ENCODE peak calls at places on chromosomes 16 and 17, in seven cellular contexts. U is stimulated activated CD4-positive, alpha-beta T cell treated with anti-CD3 and anti-CD28 coated beads, Interleukin-15, amount 100 ng/mL, for 48 hours; G is endodermal cell; X is fibroblast of the conjunctiva; Y is Peyer's patch; C is stimulated activated CD8-positive, alpha-beta memory T cell treated with anti-CD3 and anti-CD28 coated beads, Interleukin-7, amount 100 ng/mL, for 4 hours; H is naive thymus-derived CD8-positive, alpha-beta T cell. J is an unnamed sample.

GRCh38 chr16:27112093-27112811 is 45.5 kb downstream of the C16orf82 start:
- DNase-seq in U (no peak), G (no peak), X (no peak), Y (no peak), C (no peak), H (no peak), J (no peak)

GRCh38 chr17:58331815-58332719 is 3.5 kb upstream of the TSPOAP1 start:
- DNase-seq in U (peak; percentile 91), G (no peak), X (no peak), Y (peak; percentile 98), C (peak; percentile 92), H (peak; percentile 82), J (peak; percentile 74)

GRCh38 chr17:37483311-37484039 is 6.2 kb upstream of the DUSP14 start:
- DNase-seq in U (no peak), G (no peak), X (peak; percentile 95), Y (no peak), C (no peak), H (no peak), J (no peak)

GRCh38 chr16:85735225-85735722 is 15.6 kb downstream of the C16orf74 start:
- DNase-seq in U (no peak), G (no peak), X (no peak), Y (peak; percentile 90), C (peak; percentile 3), H (peak; percentile 58), J (peak; percentile 40)

GRCh38 chr16:77869997-77870813 is 81.8 kb downstream of the VAT1L start:
- DNase-seq in U (no peak), G (no peak), X (no peak), Y (no peak), C (no peak), H (no peak), J (no peak)

GRCh38 chr16:11306997-11307638 is 26.0 kb upstream of the PRM1 start:
- DNase-seq in U (no peak), G (no peak), X (no peak), Y (no peak), C (no peak), H (no peak), J (no peak)

GRCh38 chr17:82234211-82235055 is 5.6 kb downstream of the SLC16A3 start:
- DNase-seq in U (no peak), G (peak; percentile 58), X (no peak), Y (peak; percentile 31), C (no peak), H (no peak), J (no peak)

GRCh38 chr16:19883296-19883951 is 1.2 kb downstream of the GPRC5B start:
- DNase-seq in U (no peak), G (peak; percentile 87), X (no peak), Y (no peak), C (no peak), H (peak; percentile 16), J (peak; percentile 48)

GRCh38 chr17:76281573-76282371 is 16.6 kb downstream of the UBALD2 start:
- DNase-seq in U (no peak), G (no peak), X (no peak), Y (no peak), C (no peak), H (no peak), J (no peak)

GRCh38 chr17:29393451-29393850 is 3.3 kb downstream of the TAOK1 start:
- DNase-seq in U (no peak), G (no peak), X (no peak), Y (no peak), C (no peak), H (no peak), J (no peak)

GRCh38 chr16:84730406-84731106 is 30.8 kb downstream of the USP10 start:
- DNase-seq in U (no peak), G (no peak), X (peak; percentile 90), Y (peak; percentile 58), C (no peak), H (no peak), J (peak; percentile 63)

GRCh38 chr17:29151567-29151966 is 28.6 kb downstream of the MYO18A start:
- DNase-seq in U (no peak), G (peak; percentile 82), X (no peak), Y (no peak), C (no peak), H (no peak), J (no peak)

GRCh38 chr16:81873843-81874752 is 95.0 kb downstream of the PLCG2 start:
- DNase-seq in U (peak; percentile 30), G (peak; percentile 89), X (no peak), Y (peak; percentile 77), C (peak; percentile 29), H (peak; percentile 31), J (peak; percentile 67)

GRCh38 chr17:3927628-3928010 is 11.4 kb upstream of the P2RX1 start:
- DNase-seq in U (no peak), G (no peak), X (no peak), Y (no peak), C (no peak), H (no peak), J (no peak)

GRCh38 chr16:28237754-28238357 is 26.1 kb upstream of the XPO6 start:
- DNase-seq in U (no peak), G (no peak), X (no peak), Y (no peak), C (no peak), H (no peak), J (no peak)

GRCh38 chr16:83574388-83574787 is 233.4 kb upstream of the HSBP1 start:
- DNase-seq in U (no peak), G (peak; percentile 77), X (no peak), Y (no peak), C (no peak), H (no peak), J (no peak)

GRCh38 chr16:55184052-55184451 is 140.0 kb upstream of the IRX6 start:
- DNase-seq in U (no peak), G (peak; percentile 70), X (no peak), Y (no peak), C (no peak), H (no peak), J (no peak)

GRCh38 chr17:3917391-3917931 is 1.2 kb upstream of the P2RX1 start:
- DNase-seq in U (no peak), G (no peak), X (no peak), Y (no peak), C (no peak), H (no peak), J (peak; percentile 68)

GRCh38 chr16:50234771-50235556 is 31.4 kb upstream of the ADCY7 start:
- DNase-seq in U (no peak), G (no peak), X (no peak), Y (no peak), C (no peak), H (no peak), J (no peak)

GRCh38 chr16:81697321-81697885 is 81.7 kb upstream of the PLCG2 start:
- DNase-seq in U (peak; percentile 40), G (peak; percentile 92), X (peak; percentile 34), Y (peak; percentile 40), C (no peak), H (no peak), J (peak; percentile 65)

GRCh38 chr16:88320947-88321634 is 61.7 kb upstream of the ZNF469 start:
- DNase-seq in U (peak; percentile 9), G (no peak), X (no peak), Y (no peak), C (no peak), H (no peak), J (no peak)

GRCh38 chr17:50934672-50935200 is 68.6 kb upstream of the TOB1 start:
- DNase-seq in U (no peak), G (no peak), X (no peak), Y (no peak), C (no peak), H (no peak), J (no peak)

GRCh38 chr17:72930031-72930430 is 162.5 kb downstream of the SLC39A11 start:
- DNase-seq in U (no peak), G (no peak), X (no peak), Y (no peak), C (no peak), H (no peak), J (no peak)

GRCh38 chr17:72772331-72772821 is 320.1 kb downstream of the SLC39A11 start:
- DNase-seq in U (no peak), G (no peak), X (no peak), Y (no peak), C (no peak), H (no peak), J (no peak)

GRCh38 chr17:1709971-1710806 is at the start of gene TLCD2:
- DNase-seq in U (no peak), G (peak; percentile 92), X (peak; percentile 53), Y (no peak), C (no peak), H (no peak), J (peak; percentile 80)

GRCh38 chr16:86382774-86383407 is 127.4 kb upstream of the FOXF1 start:
- DNase-seq in U (no peak), G (no peak), X (no peak), Y (no peak), C (no peak), H (no peak), J (no peak)

GRCh38 chr16:27428035-27428785 is 26.2 kb downstream of the IL21R start:
- DNase-seq in U (no peak), G (no peak), X (no peak), Y (no peak), C (no peak), H (no peak), J (no peak)

GRCh38 chr16:87822571-87822970 is 46.7 kb downstream of the SLC7A5 start:
- DNase-seq in U (no peak), G (peak; percentile 90), X (no peak), Y (no peak), C (no peak), H (no peak), J (no peak)

GRCh38 chr16:66519482-66519881 is 30.4 kb downstream of the TK2 start:
- DNase-seq in U (no peak), G (peak; percentile 45), X (no peak), Y (no peak), C (no peak), H (no peak), J (no peak)

GRCh38 chr17:30236807-30237206 is 1.3 kb upstream of the SLC6A4 start:
- DNase-seq in U (no peak), G (peak; percentile 88), X (no peak), Y (no peak), C (no peak), H (no peak), J (peak; percentile 59)

GRCh38 chr17:44353656-44354331 is 8.7 kb downstream of the GRN start:
- DNase-seq in U (no peak), G (peak; percentile 83), X (no peak), Y (no peak), C (no peak), H (no peak), J (peak; percentile 46)

GRCh38 chr16:57137566-57138273 is 45.3 kb downstream of the CPNE2 start:
- DNase-seq in U (no peak), G (no peak), X (no peak), Y (no peak), C (no peak), H (no peak), J (no peak)

GRCh38 chr17:46013502-46014165 is 14.6 kb downstream of the STH start:
- DNase-seq in U (no peak), G (no peak), X (peak; percentile 29), Y (no peak), C (no peak), H (no peak), J (no peak)

GRCh38 chr16:46801428-46802049 is 29.4 kb downstream of the C16orf87 start:
- DNase-seq in U (no peak), G (no peak), X (no peak), Y (no peak), C (no peak), H (no peak), J (no peak)

GRCh38 chr16:65224994-65225393 is 103.1 kb upstream of the CDH11 start:
- DNase-seq in U (no peak), G (no peak), X (no peak), Y (no peak), C (no peak), H (no peak), J (no peak)

GRCh38 chr16:2468142-2468724 is 2.9 kb upstream of the NTN3 start:
- DNase-seq in U (no peak), G (peak; percentile 76), X (no peak), Y (no peak), C (no peak), H (no peak), J (no peak)

GRCh38 chr17:65886240-65886639 is 305.7 kb downstream of the CEP112 start:
- DNase-seq in U (no peak), G (no peak), X (no peak), Y (no peak), C (no peak), H (no peak), J (no peak)